ENCODE peak calls at places on chromosomes 11 and 22, in seven cellular contexts. G is ureter, V is NCI-H1105 treated with DMSO at 0.1 percent for 48 hours, Z is NCI-H2171, W is HAP-1, L is NCI-H1092 treated with DMSO at 0.1 percent for 48 hours, Y is NCI-H1930. D is an unnamed sample.

GRCh38 chr22:25751174-25751581 is 9.2 kb downstream of the MYO18B start:
- DNase-seq in W (no peak), L (no peak), V (no peak), Y (no peak), Z (no peak), G (no peak), D (no peak)

GRCh38 chr11:64250875-64251721 is at the start of gene PLCB3:
- DNase-seq in W (peak; percentile 69), L (peak; percentile 65), Z (peak; percentile 61), V (peak; percentile 42), Y (peak; percentile 38), G (no peak), D (no peak)

GRCh38 chr11:61026121-61027031 is 54.9 kb downstream of the CD6 start:
- DNase-seq in Y (no peak), L (no peak), Z (no peak), G (no peak), V (no peak), W (no peak), D (no peak)

GRCh38 chr11:101862410-101863233 is 52.2 kb upstream of the CEP126 start:
- DNase-seq in G (no peak), W (peak; percentile 32), Y (no peak), V (peak; percentile 12), Z (no peak), L (no peak), D (no peak)

GRCh38 chr11:46776878-46777277 is 57.9 kb downstream of the F2 start:
- DNase-seq in V (no peak), W (no peak), G (no peak), L (no peak), Y (no peak), Z (no peak), D (no peak)

GRCh38 chr22:32649515-32650200 is 151.8 kb upstream of the TIMP3 start:
- DNase-seq in V (no peak), Z (no peak), L (no peak), Y (no peak), G (peak; percentile 52), W (no peak), D (no peak)

GRCh38 chr11:36073411-36074203 is 129.7 kb downstream of the LDLRAD3 start:
- DNase-seq in V (no peak), G (no peak), Y (no peak), W (no peak), L (no peak), Z (peak; percentile 92), D (no peak)

GRCh38 chr22:37680191-37680851 is 4.9 kb downstream of the LGALS1 start:
- DNase-seq in Z (no peak), G (no peak), L (no peak), Y (no peak), V (no peak), W (no peak), D (no peak)

GRCh38 chr11:57402188-57403066 is 12.0 kb upstream of the PRG2 start:
- DNase-seq in V (no peak), L (peak; percentile 13), W (no peak), Z (no peak), G (no peak), Y (no peak), D (no peak)

GRCh38 chr11:73194593-73194992 is 23.5 kb upstream of the P2RY2 start:
- DNase-seq in Z (no peak), Y (no peak), G (peak; percentile 67), L (no peak), W (no peak), V (no peak), D (no peak)

GRCh38 chr22:22123118-22123959 is 121.2 kb upstream of the VPREB1 start:
- DNase-seq in Z (no peak), V (no peak), G (no peak), W (no peak), Y (peak; percentile 81), L (peak; percentile 10), D (peak; percentile 45)

GRCh38 chr22:24706050-24706449 is 68.5 kb downstream of the PIWIL3 start:
- DNase-seq in Z (no peak), V (no peak), G (no peak), L (no peak), Y (no peak), W (no peak), D (no peak)

GRCh38 chr11:34599406-34599901 is 21.4 kb upstream of the EHF start:
- DNase-seq in V (no peak), W (peak; percentile 56), G (no peak), Z (no peak), L (no peak), Y (no peak), D (no peak)

GRCh38 chr11:115051938-115052590 is 373.7 kb downstream of the NXPE2 start:
- DNase-seq in G (no peak), L (no peak), Z (no peak), V (no peak), Y (no peak), W (no peak), D (peak; percentile 72)

GRCh38 chr11:128532571-128533091 is 54.7 kb downstream of the ETS1 start:
- DNase-seq in Z (no peak), G (no peak), Y (no peak), L (peak; percentile 73), V (no peak), W (peak; percentile 65), D (no peak)

GRCh38 chr11:118921929-118922744 is 3.6 kb downstream of the BCL9L start:
- DNase-seq in G (peak; percentile 85), Z (no peak), L (no peak), W (peak; percentile 68), V (no peak), Y (no peak), D (no peak)

GRCh38 chr11:2912498-2912897 is 16.7 kb downstream of the PHLDA2 start:
- DNase-seq in L (no peak), G (peak; percentile 94), V (no peak), Z (no peak), Y (no peak), W (no peak), D (no peak)

GRCh38 chr11:46948378-46949131 is 12.0 kb downstream of the CSTPP1 start:
- DNase-seq in V (peak; percentile 32), G (no peak), W (peak; percentile 74), L (no peak), Z (no peak), Y (no peak), D (no peak)

GRCh38 chr11:35555238-35555887 is 29.9 kb upstream of the PAMR1 start:
- DNase-seq in V (no peak), L (no peak), Y (no peak), G (no peak), Z (no peak), W (no peak), D (no peak)

GRCh38 chr11:95764267-95764898 is 25.2 kb downstream of the FAM76B start:
- DNase-seq in L (peak; percentile 76), Y (no peak), Z (peak; percentile 55), V (peak; percentile 71), G (no peak), W (no peak), D (no peak)

GRCh38 chr11:95092549-95093324 is 3.1 kb downstream of the ENDOD1 start:
- DNase-seq in Y (no peak), L (no peak), Z (no peak), W (no peak), G (no peak), V (no peak), D (no peak)

GRCh38 chr11:38305682-38306081 is 1707.6 kb upstream of the RAG2 start:
- DNase-seq in G (no peak), V (no peak), Y (no peak), W (no peak), Z (no peak), L (no peak), D (no peak)

GRCh38 chr11:27720277-27720830 is 20.1 kb upstream of the BDNF start:
- DNase-seq in Z (no peak), G (no peak), L (no peak), W (peak; percentile 63), V (peak; percentile 34), Y (peak; percentile 50), D (no peak)

GRCh38 chr11:43639224-43639623 is 41.3 kb upstream of the HSD17B12 start:
- DNase-seq in Z (no peak), G (no peak), Y (no peak), L (no peak), V (no peak), W (no peak), D (no peak)

GRCh38 chr11:13963949-13964770 is 1.6 kb downstream of the SPON1 start:
- DNase-seq in L (no peak), W (no peak), Y (no peak), V (peak; percentile 55), G (no peak), Z (no peak), D (no peak)

GRCh38 chr22:45718391-45718790 is 46.8 kb downstream of the ATXN10 start:
- DNase-seq in V (no peak), L (no peak), G (no peak), Y (no peak), W (no peak), Z (no peak), D (no peak)

GRCh38 chr11:23789938-23790371 is 706.9 kb upstream of the LUZP2 start:
- DNase-seq in W (no peak), Y (no peak), G (no peak), L (no peak), V (no peak), Z (no peak), D (no peak)

GRCh38 chr11:2563216-2564007 is 118.6 kb downstream of the KCNQ1 start:
- DNase-seq in Y (no peak), V (no peak), W (no peak), G (no peak), Z (no peak), L (no peak), D (no peak)

GRCh38 chr11:122808494-122808893 is 29.8 kb upstream of the CRTAM start:
- DNase-seq in L (no peak), Y (no peak), W (no peak), V (no peak), Z (no peak), G (no peak), D (no peak)

GRCh38 chr11:36513965-36514364 is 3.9 kb upstream of the TRAF6 start:
- DNase-seq in V (no peak), W (no peak), L (no peak), Z (no peak), Y (no peak), G (no peak), D (no peak)

D was measured in esophagus muscularis mucosa.